ENCODE peak calls at places on chromosomes 7 and 10, in eight cellular contexts. V is body of pancreas; I is ovary; A is CD8-positive, alpha-beta memory T cell; U is sigmoid colon; E is aorta; O is GM12878; B is GM23248. D is an unnamed sample.

GRCh38 chr7:117132385-117133120 is 179.3 kb downstream of the ST7 start:
- DNase-seq in A (no peak), V (no peak), E (no peak), U (no peak), O (no peak), I (no peak), B (peak; percentile 97), D (no peak)

GRCh38 chr10:92692697-92693533 is 3.2 kb downstream of the HHEX start:
- DNase-seq in O (no peak), I (no peak), V (no peak), E (no peak), U (no peak), A (no peak), B (no peak), D (no peak)

GRCh38 chr10:60009316-60009715 is 103.0 kb upstream of the CCDC6 start:
- DNase-seq in V (no peak), I (no peak), B (no peak), U (no peak), E (no peak), A (no peak), O (no peak), D (no peak)

GRCh38 chr10:86950349-86950748 is 7.1 kb downstream of the MMRN2 start:
- DNase-seq in A (no peak), B (no peak), I (peak; percentile 4), U (peak; percentile 17), O (no peak), V (no peak), E (no peak), D (no peak)

GRCh38 chr7:1919539-1920265 is 249.6 kb downstream of the ELFN1 start:
- DNase-seq in U (no peak), V (peak; percentile 86), A (no peak), B (peak; percentile 28), O (no peak), E (peak; percentile 79), I (no peak), D (no peak)

GRCh38 chr7:113120647-113121046 is 2.3 kb upstream of the SMIM30 start:
- DNase-seq in U (no peak), V (no peak), E (no peak), I (no peak), A (no peak), B (no peak), O (no peak), D (no peak)

GRCh38 chr10:22942437-22942836 is 14.6 kb downstream of the ARMC3 start:
- DNase-seq in V (no peak), E (no peak), U (no peak), A (no peak), O (no peak), B (no peak), I (no peak), D (no peak)

GRCh38 chr10:104501864-104502579 is 139.1 kb upstream of the SORCS3 start:
- DNase-seq in A (no peak), V (no peak), O (no peak), E (no peak), B (no peak), I (no peak), U (no peak), D (no peak)

GRCh38 chr10:122780391-122780790 is 65.3 kb downstream of the CUZD1 start:
- DNase-seq in A (no peak), I (no peak), O (no peak), E (no peak), V (no peak), B (peak; percentile 46), U (no peak), D (no peak)

GRCh38 chr7:30654296-30655090 is 27.8 kb downstream of the CRHR2 start:
- DNase-seq in I (no peak), V (peak; percentile 3), E (no peak), A (no peak), U (peak; percentile 47), B (no peak), O (no peak), D (no peak)

GRCh38 chr10:100522107-100522811 is 2.6 kb upstream of the SEC31B start:
- DNase-seq in U (no peak), V (no peak), I (no peak), O (no peak), E (no peak), B (peak; percentile 44), A (no peak), D (no peak)

GRCh38 chr7:123681561-123681960 is 25.9 kb downstream of the LMOD2 start:
- DNase-seq in O (no peak), V (peak; percentile 71), E (no peak), U (no peak), I (no peak), B (no peak), A (no peak), D (no peak)

GRCh38 chr7:51278797-51279196 is 37.8 kb downstream of the COBL start:
- DNase-seq in B (no peak), E (no peak), A (no peak), I (no peak), V (no peak), U (no peak), O (no peak), D (no peak)

GRCh38 chr7:51226916-51227535 is 89.6 kb downstream of the COBL start:
- DNase-seq in O (no peak), E (no peak), V (no peak), A (no peak), I (no peak), U (no peak), B (no peak), D (no peak)

GRCh38 chr7:1550005-1550845 is 5.8 kb downstream of the TMEM184A start:
- DNase-seq in B (no peak), U (no peak), I (no peak), O (no peak), E (no peak), V (peak; percentile 5), A (no peak), D (no peak)

GRCh38 chr10:69061305-69062161 is 26.4 kb upstream of the SRGN start:
- DNase-seq in U (peak; percentile 81), V (peak; percentile 45), B (peak; percentile 98), O (no peak), A (peak; percentile 52), I (peak; percentile 64), E (peak; percentile 74), D (no peak)

GRCh38 chr10:104308439-104308903 is 29.8 kb downstream of the ITPRIP start:
- DNase-seq in O (peak; percentile 56), B (no peak), A (no peak), U (peak; percentile 29), V (no peak), I (no peak), E (no peak), D (no peak)

GRCh38 chr7:142637240-142637639 is 112.0 kb upstream of the PRSS1 start:
- DNase-seq in I (no peak), B (no peak), U (no peak), O (no peak), E (no peak), A (no peak), V (no peak), D (no peak)

GRCh38 chr7:1383398-1384112 is 75.7 kb downstream of the MICALL2 start:
- DNase-seq in U (no peak), I (no peak), V (no peak), E (no peak), A (no peak), O (no peak), B (no peak), D (no peak)

GRCh38 chr7:108026647-108027046 is 23.7 kb upstream of the LAMB1 start:
- DNase-seq in V (no peak), B (peak; percentile 23), U (no peak), E (no peak), I (no peak), O (no peak), A (no peak), D (no peak)

GRCh38 chr10:64617071-64617470 is 1095.9 kb downstream of the REEP3 start:
- DNase-seq in E (no peak), A (no peak), U (no peak), O (no peak), I (no peak), V (no peak), B (no peak), D (no peak)

GRCh38 chr7:140251824-140252555 is 75.2 kb upstream of the KDM7A start:
- DNase-seq in I (no peak), A (no peak), O (no peak), E (no peak), V (no peak), B (no peak), U (no peak), D (no peak)
- H3K4me1 ChIP-seq in I (no peaks in the 10 kb centered on the region), A (peaks cover 22% of the 10 kb centered on the region), O (no peaks in the 10 kb centered on the region), E (no peaks in the 10 kb centered on the region), V (no peaks in the 10 kb centered on the region), B (peaks cover 10% of the 10 kb centered on the region), U (no peaks in the 10 kb centered on the region), D (peaks cover 18% of the 10 kb centered on the region)

GRCh38 chr10:29734640-29734979 is 99.8 kb upstream of the SVIL start:
- DNase-seq in V (no peak), E (no peak), B (no peak), O (no peak), U (no peak), I (no peak), A (no peak), D (no peak)
- H3K4me3 ChIP-seq in V (peak overlapping the region; percentile 76), E (peak overlapping the region; percentile 69), B (peak overlapping the region; percentile 81), O (no peak overlapping the region), U (peak overlapping the region; percentile 84), I (peak overlapping the region; percentile 88), A (peak overlapping the region; percentile 49), D (peak overlapping the region; percentile 85)

GRCh38 chr7:64997927-64998391 is 7.1 kb upstream of the ZNF117 start:
- DNase-seq in E (no peak), U (peak; percentile 73), A (no peak), I (no peak), O (no peak), V (peak; percentile 62), B (peak; percentile 65), D (no peak)

GRCh38 chr7:64998865-64999164 is 7.7 kb downstream of the ERV3-1 start:
- DNase-seq in V (no peak), B (no peak), O (no peak), E (no peak), A (no peak), U (no peak), I (no peak), D (no peak)

GRCh38 chr7:64993901-64994300 is 3.1 kb upstream of the ZNF117 start:
- DNase-seq in A (no peak), B (no peak), U (no peak), V (no peak), E (no peak), O (no peak), I (no peak), D (no peak)

GRCh38 chr7:64997164-64997908 is 6.5 kb upstream of the ZNF117 start:
- DNase-seq in U (no peak), O (no peak), I (no peak), V (no peak), E (no peak), A (no peak), B (no peak), D (no peak)

DNA sequence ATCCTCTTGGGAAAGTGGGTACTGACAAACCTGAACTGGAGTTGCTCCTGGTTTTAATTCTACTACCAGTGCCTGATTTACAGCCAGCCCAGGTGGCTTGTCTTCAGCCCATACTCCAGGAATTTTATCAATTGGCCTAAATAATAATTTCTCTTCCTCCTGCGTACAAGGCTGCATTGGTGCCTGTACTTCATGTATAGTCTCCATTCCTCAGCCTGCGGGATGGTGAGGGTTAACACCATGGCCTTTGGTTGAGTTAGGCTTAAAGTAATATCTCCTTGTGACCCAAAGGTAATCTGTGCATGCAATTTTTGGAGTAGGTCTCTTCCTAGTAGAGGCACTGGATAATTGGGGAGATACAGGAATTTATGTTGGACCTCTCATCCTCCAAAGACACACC is 5.5 kb upstream of the ZNF117 start:
- DNase-seq in O (no peak), B (no peak), V (no peak), U (no peak), I (no peak), E (no peak), A (no peak), D (no peak)
- H3K9me3 ChIP-seq in O (peaks cover 34% of the 10 kb centered on the region), B (no peaks in the 10 kb centered on the region), V (no peaks in the 10 kb centered on the region), U (peaks cover 37% of the 10 kb centered on the region), I (peaks cover 10% of the 10 kb centered on the region), E (peaks cover 3% of the 10 kb centered on the region), A (peaks cover 46% of the 10 kb centered on the region), D (peaks cover 28% of the 10 kb centered on the region)

GRCh38 chr7:121024568-121025055 is 36.1 kb downstream of the CPED1 start:
- DNase-seq in V (no peak), E (no peak), U (no peak), I (no peak), B (no peak), O (no peak), A (no peak), D (no peak)
- H3K4me1 ChIP-seq in V (no peaks in the 10 kb centered on the region), E (no peaks in the 10 kb centered on the region), U (peaks cover 48% of the 10 kb centered on the region), I (peaks cover 4% of the 10 kb centered on the region), B (peaks cover 34% of the 10 kb centered on the region), O (no peaks in the 10 kb centered on the region), A (no peaks in the 10 kb centered on the region), D (no peaks in the 10 kb centered on the region)